ENCODE peak calls at places on chromosome X, in ten cellular contexts. X is MG63, Z is upper lobe of right lung, O is prostate gland, B is suprapubic skin, G is PC-3, J is heart left ventricle, L is IMR-90, H is endothelial cell of umbilical vein, M is left lung. N is an unnamed sample.
A peak's percentile ranks its signal among the peaks of the same experiment; 100 is the strongest.

GRCh38 chrX:125402807-125403206 is 83.1 kb downstream of the TEX13C start:
- DNase-seq in X (no peak), Z (no peak), O (no peak), B (no peak), G (no peak), J (no peak), L (no peak), H (no peak), M (no peak), N (no peak)

GRCh38 chrX:18351774-18352173 is 2.7 kb downstream of the SCML2 start:
- DNase-seq in X (no peak), Z (no peak), O (no peak), B (no peak), G (no peak), J (no peak), L (no peak), H (no peak), M (no peak), N (no peak)

GRCh38 chrX:37984880-37985279 is 21.5 kb upstream of the SYTL5 start:
- DNase-seq in X (no peak), Z (no peak), O (no peak), B (no peak), G (no peak), J (no peak), L (no peak), H (no peak), M (no peak), N (no peak)

GRCh38 chrX:45622538-45622937 is 421.9 kb upstream of the DIPK2B start:
- DNase-seq in X (no peak), Z (no peak), O (no peak), B (no peak), G (peak; percentile 9), J (no peak), L (peak; percentile 65), H (peak; percentile 2), M (no peak), N (no peak)

GRCh38 chrX:119753639-119754257 is 4.6 kb upstream of the SOWAHD start:
- DNase-seq in X (no peak), Z (no peak), O (no peak), B (no peak), G (peak; percentile 70), J (no peak), L (peak; percentile 24), H (peak; percentile 56), M (no peak), N (no peak)

GRCh38 chrX:152821145-152821765 is 9.3 kb downstream of the CETN2 start:
- DNase-seq in X (peak; percentile 19), Z (no peak), O (no peak), B (no peak), G (peak; percentile 65), J (no peak), L (peak; percentile 32), H (peak; percentile 31), M (no peak), N (no peak)

GRCh38 chrX:110671068-110671803 is 124.4 kb downstream of the CHRDL1 start:
- DNase-seq in X (peak; percentile 2), Z (no peak), O (no peak), B (no peak), G (no peak), J (no peak), L (no peak), H (no peak), M (no peak), N (no peak)

GRCh38 chrX:15674514-15674898 is 9.9 kb upstream of the CLTRN start:
- DNase-seq in X (peak; percentile 88), Z (peak; percentile 94), O (peak; percentile 91), B (peak; percentile 95), G (peak; percentile 94), J (peak; percentile 99), L (peak; percentile 96), H (no peak), M (peak; percentile 90), N (no peak)

GRCh38 chrX:106201502-106202178 is 33.5 kb downstream of the PWWP3B start:
- DNase-seq in X (no peak), Z (no peak), O (no peak), B (no peak), G (no peak), J (no peak), L (no peak), H (no peak), M (no peak), N (no peak)

GRCh38 chrX:24282381-24283121 is 31.3 kb downstream of the SUPT20HL2 start:
- DNase-seq in X (peak; percentile 19), Z (no peak), O (no peak), B (no peak), G (no peak), J (no peak), L (peak; percentile 31), H (no peak), M (no peak), N (no peak)

DNA sequence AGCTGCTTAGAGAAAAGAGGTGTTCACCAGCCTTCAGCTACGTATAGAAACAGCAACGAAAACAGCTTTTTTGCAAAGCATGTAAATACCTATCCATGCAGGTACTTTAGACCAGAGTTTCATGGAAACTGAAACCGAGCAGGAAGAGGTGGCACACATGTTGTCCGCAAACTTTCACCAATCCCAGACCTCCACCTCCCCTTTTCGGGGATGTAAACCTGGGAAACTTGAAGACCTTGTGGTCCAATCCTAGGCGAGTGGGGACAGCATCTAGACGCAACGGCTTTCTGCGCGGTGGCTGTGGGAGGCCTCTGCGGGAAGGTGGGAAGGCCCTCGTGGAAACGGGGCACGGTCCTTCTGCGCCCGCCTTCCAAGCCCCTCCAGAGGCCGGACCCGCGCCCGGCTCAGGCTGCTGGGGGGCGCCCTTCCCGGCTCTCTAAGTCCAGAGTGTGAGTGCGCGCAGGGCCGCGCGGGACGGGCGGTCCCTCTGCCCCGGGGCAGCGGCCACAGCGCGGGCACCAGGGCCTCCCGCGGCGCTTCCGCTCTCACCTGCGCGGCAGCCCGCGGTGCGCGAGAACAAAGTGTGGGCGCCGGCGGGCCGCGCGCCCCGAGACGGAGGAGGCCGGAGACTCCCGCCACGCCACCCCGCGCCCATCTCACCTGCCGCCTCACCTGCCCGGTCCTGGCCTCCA is 831 bp upstream of the SHROOM2 start:
- DNase-seq in X (no peak), Z (no peak), O (no peak), B (no peak), G (peak; percentile 4), J (no peak), L (no peak), H (no peak), M (no peak), N (no peak)
- H3K4me3 ChIP-seq in X (no peak overlapping the region), Z (peak overlapping the region; percentile 56), O (peak overlapping the region; percentile 59), B (peak overlapping the region; percentile 57), G (peak overlapping the region; percentile 70), J (peak overlapping the region; percentile 8), L (no peak overlapping the region), H (peak overlapping the region; percentile 73), M (peak overlapping the region; percentile 44), N (no peak overlapping the region)

DNA sequence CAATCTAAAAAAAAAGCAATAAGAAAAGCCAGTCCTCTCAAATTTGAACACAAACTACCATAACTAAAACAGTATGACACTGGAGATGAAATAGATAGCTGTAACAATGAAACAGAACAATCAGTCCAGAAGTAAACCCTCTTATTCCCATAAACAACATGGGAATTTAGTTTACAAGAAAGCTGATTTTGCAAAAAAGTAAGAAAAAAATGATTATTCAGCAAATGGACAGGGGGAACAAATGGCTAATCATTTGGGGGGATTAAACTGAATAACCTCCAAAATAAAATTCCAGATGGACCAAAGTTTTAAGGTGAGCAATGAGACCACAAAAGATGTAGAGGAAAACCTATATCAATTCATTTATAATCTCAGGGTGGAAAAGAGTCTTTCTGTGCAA is 16.1 kb upstream of the SASH3 start:
- DNase-seq in X (no peak), Z (no peak), O (no peak), B (no peak), G (no peak), J (no peak), L (no peak), H (no peak), M (no peak), N (no peak)
- H3K27me3 ChIP-seq in X (no peaks in the 10 kb centered on the region), Z (no peaks in the 10 kb centered on the region), O (no peaks in the 10 kb centered on the region), B (no peaks in the 10 kb centered on the region), G (no peaks in the 10 kb centered on the region), J (no peaks in the 10 kb centered on the region), L (peaks cover 1% of the 10 kb centered on the region), H (no peaks in the 10 kb centered on the region), M (no peaks in the 10 kb centered on the region), N (no peaks in the 10 kb centered on the region)

GRCh38 chrX:21840199-21840557 is 761 bp downstream of the MBTPS2 start:
- DNase-seq in X (no peak), Z (no peak), O (no peak), B (no peak), G (no peak), J (no peak), L (peak; percentile 5), H (no peak), M (no peak), N (no peak)
- H3K4me3 ChIP-seq in X (peak overlapping the region; percentile 69), Z (peak overlapping the region; percentile 62), O (peak overlapping the region; percentile 56), B (peak overlapping the region; percentile 68), G (peak overlapping the region; percentile 82), J (peak overlapping the region; percentile 59), L (peak overlapping the region; percentile 84), H (peak overlapping the region; percentile 62), M (peak overlapping the region; percentile 54), N (peak overlapping the region; percentile 77)

DNA sequence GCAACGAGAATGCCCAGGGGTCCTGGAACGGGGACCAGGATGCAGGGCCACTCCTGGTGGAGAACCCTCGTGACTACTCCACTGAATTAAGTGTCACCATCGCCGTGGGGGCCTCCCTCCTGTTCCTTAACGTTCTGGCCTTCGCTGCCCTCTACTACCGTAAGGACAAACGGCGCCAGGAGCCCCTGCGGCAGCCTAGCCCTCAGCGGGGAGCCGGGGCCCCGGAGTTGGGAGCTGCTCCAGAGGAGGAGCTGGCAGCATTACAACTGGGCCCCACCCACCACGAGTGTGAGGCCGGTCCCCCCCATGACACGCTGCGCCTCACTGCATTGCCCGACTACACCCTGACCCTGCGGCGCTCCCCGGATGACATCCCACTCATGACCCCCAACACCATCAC is 24.9 kb downstream of the NLGN3 start:
- DNase-seq in X (no peak), Z (no peak), O (no peak), B (no peak), G (no peak), J (no peak), L (no peak), H (no peak), M (no peak), N (no peak)
- H3K27me3 ChIP-seq in X (no peaks in the 10 kb centered on the region), Z (no peaks in the 10 kb centered on the region), O (no peaks in the 10 kb centered on the region), B (no peaks in the 10 kb centered on the region), G (no peaks in the 10 kb centered on the region), J (no peaks in the 10 kb centered on the region), L (peaks cover 12% of the 10 kb centered on the region), H (no peaks in the 10 kb centered on the region), M (no peaks in the 10 kb centered on the region), N (no peaks in the 10 kb centered on the region)

GRCh38 chrX:153926594-153926862 is 464 bp upstream of the ARHGAP4 start:
- DNase-seq in X (no peak), Z (no peak), O (no peak), B (no peak), G (no peak), J (no peak), L (no peak), H (no peak), M (no peak), N (no peak)
- H3K4me3 ChIP-seq in X (no peak overlapping the region), Z (peak overlapping the region; percentile 60), O (no peak overlapping the region), B (peak overlapping the region; percentile 59), G (no peak overlapping the region), J (no peak overlapping the region), L (no peak overlapping the region), H (peak overlapping the region; percentile 5), M (peak overlapping the region; percentile 57), N (peak overlapping the region; percentile 79)

GRCh38 chrX:69014200-69014599 is 151.1 kb downstream of the PJA1 start:
- DNase-seq in X (peak; percentile 49), Z (no peak), O (no peak), B (no peak), G (no peak), J (no peak), L (peak; percentile 78), H (no peak), M (no peak), N (no peak)
- H3K27me3 ChIP-seq in X (no peaks in the 10 kb centered on the region), Z (no peaks in the 10 kb centered on the region), O (no peaks in the 10 kb centered on the region), B (no peaks in the 10 kb centered on the region), G (no peaks in the 10 kb centered on the region), J (no peaks in the 10 kb centered on the region), L (peaks cover 4% of the 10 kb centered on the region), H (no peaks in the 10 kb centered on the region), M (no peaks in the 10 kb centered on the region), N (no peaks in the 10 kb centered on the region)